ENCODE peak calls at places on chromosome 10, in nine cellular contexts. L, I, E, W, V, F, H, Q and P are unnamed samples.

GRCh38 chr10:126663880-126664279 is 6.6 kb downstream of the C10orf90 start:
- DNase-seq in W (no peak), F (no peak), I (no peak), H (no peak), Q (no peak), V (no peak), L (no peak), E (no peak), P (no peak)

GRCh38 chr10:6748029-6748428 is 168.0 kb upstream of the PRKCQ start:
- DNase-seq in V (no peak), E (no peak), F (no peak), Q (no peak), W (no peak), L (no peak), H (no peak), I (no peak), P (no peak)

GRCh38 chr10:103188853-103189252 is 4.2 kb downstream of the NT5C2 start:
- DNase-seq in Q (no peak), W (no peak), L (no peak), E (no peak), H (no peak), F (no peak), V (no peak), I (no peak), P (no peak)

GRCh38 chr10:20257422-20257821 is 441.2 kb downstream of the PLXDC2 start:
- DNase-seq in V (no peak), F (no peak), H (no peak), W (no peak), Q (no peak), L (no peak), I (no peak), E (no peak), P (no peak)

GRCh38 chr10:72784551-72785421 is 92.8 kb downstream of the MCU start:
- DNase-seq in H (no peak), V (no peak), E (no peak), W (no peak), L (no peak), I (no peak), Q (no peak), F (no peak), P (no peak)

GRCh38 chr10:101672536-101672935 is 22.4 kb downstream of the FBXW4 start:
- DNase-seq in H (no peak), L (no peak), F (no peak), Q (no peak), V (no peak), E (no peak), W (peak), I (peak), P (no peak)

GRCh38 chr10:43257210-43258031 is 9.4 kb downstream of the RASGEF1A start:
- DNase-seq in W (no peak), L (no peak), F (no peak), E (peak), H (no peak), V (no peak), I (no peak), Q (no peak), P (no peak)

GRCh38 chr10:79927111-79927828 is 21.6 kb downstream of the SFTPD start:
- DNase-seq in H (no peak), F (no peak), L (no peak), V (no peak), E (no peak), Q (no peak), I (peak), W (no peak), P (no peak)

GRCh38 chr10:481636-482035 is 207.8 kb downstream of the DIP2C start:
- DNase-seq in Q (no peak), H (no peak), E (no peak), L (no peak), W (no peak), F (no peak), I (no peak), V (no peak), P (no peak)

GRCh38 chr10:32379314-32379949 is 32.5 kb upstream of the EPC1 start:
- DNase-seq in W (peak), F (peak), L (peak), E (no peak), Q (no peak), V (no peak), H (peak), I (peak), P (no peak)

GRCh38 chr10:64733980-64734379 is 1212.8 kb downstream of the REEP3 start:
- DNase-seq in W (peak), I (no peak), L (no peak), F (no peak), V (no peak), H (no peak), Q (peak), E (no peak), P (no peak)

GRCh38 chr10:110479710-110480109 is 18.0 kb upstream of the DUSP5 start:
- DNase-seq in E (no peak), V (no peak), Q (no peak), L (no peak), H (peak), F (no peak), W (no peak), I (no peak), P (no peak)

GRCh38 chr10:95430231-95430951 is 130.8 kb downstream of the SORBS1 start:
- DNase-seq in E (no peak), V (peak), F (no peak), W (peak), H (no peak), I (peak), L (peak), Q (peak), P (peak)

GRCh38 chr10:6200588-6201510 is 1.9 kb upstream of the PFKFB3 start:
- DNase-seq in W (peak), Q (peak), I (no peak), F (no peak), L (no peak), H (no peak), E (no peak), V (peak), P (no peak)

GRCh38 chr10:86071758-86072157 is 294.8 kb downstream of the GRID1 start:
- DNase-seq in V (no peak), W (no peak), I (no peak), L (no peak), Q (no peak), H (no peak), E (no peak), F (no peak), P (no peak)

GRCh38 chr10:125795111-125795510 is 19.5 kb upstream of the MMP21 start:
- DNase-seq in E (no peak), H (no peak), I (peak), V (no peak), L (no peak), Q (no peak), W (peak), F (no peak), P (no peak)

GRCh38 chr10:125768217-125768616 is 7.4 kb downstream of the MMP21 start:
- DNase-seq in V (no peak), H (peak), Q (no peak), F (no peak), L (peak), E (no peak), I (peak), W (no peak), P (no peak)

GRCh38 chr10:102775973-102776669 is 32.4 kb downstream of the WBP1L start:
- DNase-seq in E (no peak), I (peak), W (peak), V (no peak), H (no peak), F (no peak), Q (no peak), L (no peak), P (no peak)

GRCh38 chr10:131858583-131859340 is 42.0 kb upstream of the PPP2R2D start:
- DNase-seq in Q (no peak), H (no peak), E (no peak), V (no peak), L (no peak), W (no peak), F (no peak), I (no peak), P (no peak)

GRCh38 chr10:24642921-24643678 is 80.6 kb downstream of the ARHGAP21 start:
- DNase-seq in L (peak), V (peak), Q (peak), E (no peak), I (peak), F (peak), H (peak), W (peak), P (no peak)

GRCh38 chr10:100327007-100327700 is 2.9 kb downstream of the PKD2L1 start:
- DNase-seq in V (no peak), E (no peak), H (no peak), W (peak), F (no peak), I (peak), L (no peak), Q (peak), P (no peak)

GRCh38 chr10:17220652-17221100 is 7.4 kb upstream of the VIM start:
- DNase-seq in E (no peak), I (no peak), F (no peak), L (no peak), H (no peak), W (no peak), V (no peak), Q (no peak), P (no peak)